ENCODE peak calls at places on chromosome 19, in six cellular contexts. G is fibroblast of lung, C is neuronal stem cell, F is psoas muscle, I is hepatocyte, X is PC-3. L is an unnamed sample. For H3K36me3, the result is how much of the 10 kb centered on the place peaks cover.

GRCh38 chr19:35446194-35446593 is 1.9 kb upstream of the FFAR2 start:
- DNase-seq in G (no peak), C (no peak), F (no peak), I (no peak), X (no peak), L (no peak)

GRCh38 chr19:8004723-8005513 is 523 bp downstream of the ELAVL1 start:
- DNase-seq in G (peak), C (no peak), F (no peak), I (peak), X (peak), L (no peak)

GRCh38 chr19:28022506-28022905 is 1190.4 kb downstream of the UQCRFS1 start:
- DNase-seq in G (no peak), C (no peak), F (no peak), I (no peak), X (no peak), L (no peak)

GRCh38 chr19:34254552-34255432 is at the start of gene GARRE1:
- DNase-seq in G (peak), C (peak), F (peak), I (peak), X (no peak), L (peak)

GRCh38 chr19:34313188-34313587 is 51.8 kb upstream of the GPI start:
- DNase-seq in G (peak), C (no peak), F (no peak), I (peak), X (peak), L (no peak)

GRCh38 chr19:2780284-2780683 is 2.8 kb downstream of the SGTA start:
- DNase-seq in G (no peak), C (no peak), F (no peak), I (no peak), X (no peak), L (no peak)

GRCh38 chr19:7533281-7533819 is 2.2 kb upstream of the PNPLA6 start:
- DNase-seq in G (peak), C (no peak), F (peak), I (no peak), X (no peak), L (peak)

GRCh38 chr19:44987148-44987675 is 14.1 kb upstream of the RELB start:
- DNase-seq in G (no peak), C (no peak), F (no peak), I (no peak), X (no peak), L (no peak)

GRCh38 chr19:51784922-51785690 is 9.9 kb upstream of the FPR3 start:
- DNase-seq in G (peak), C (no peak), F (peak), I (no peak), X (peak), L (no peak)

GRCh38 chr19:57887195-57887941 is 1.5 kb downstream of the ZNF814 start:
- DNase-seq in G (peak), C (peak), F (no peak), I (peak), X (no peak), L (peak)

GRCh38 chr19:39474139-39474620 is 6.5 kb upstream of the TIMM50 start:
- DNase-seq in G (peak), C (peak), F (peak), I (peak), X (peak), L (peak)

GRCh38 chr19:12194827-12195500 is 32.1 kb downstream of the ZNF136 start:
- DNase-seq in G (peak), C (peak), F (peak), I (no peak), X (no peak), L (no peak)

GRCh38 chr19:4730740-4731171 is 7.1 kb upstream of the DPP9 start:
- DNase-seq in G (no peak), C (no peak), F (no peak), I (no peak), X (peak), L (peak)

GRCh38 chr19:48303866-48304265 is 21.5 kb upstream of the EMP3 start:
- DNase-seq in G (no peak), C (no peak), F (no peak), I (no peak), X (no peak), L (no peak)

GRCh38 chr19:3366104-3366760 is at the start of gene NFIC:
- DNase-seq in G (peak), C (no peak), F (peak), I (peak), X (peak), L (peak)

GRCh38 chr19:17333611-17334413 is 843 bp downstream of the ANO8 start:
- DNase-seq in G (peak), C (no peak), F (no peak), I (peak), X (peak), L (peak)

GRCh38 chr19:19345970-19346369 is 25.3 kb downstream of the MAU2 start:
- DNase-seq in G (no peak), C (no peak), F (no peak), I (no peak), X (no peak), L (no peak)
- H3K36me3 ChIP-seq in G (under half), C (half or more), F (half or more), I (under half), X (under half), L (under half)

DNA sequence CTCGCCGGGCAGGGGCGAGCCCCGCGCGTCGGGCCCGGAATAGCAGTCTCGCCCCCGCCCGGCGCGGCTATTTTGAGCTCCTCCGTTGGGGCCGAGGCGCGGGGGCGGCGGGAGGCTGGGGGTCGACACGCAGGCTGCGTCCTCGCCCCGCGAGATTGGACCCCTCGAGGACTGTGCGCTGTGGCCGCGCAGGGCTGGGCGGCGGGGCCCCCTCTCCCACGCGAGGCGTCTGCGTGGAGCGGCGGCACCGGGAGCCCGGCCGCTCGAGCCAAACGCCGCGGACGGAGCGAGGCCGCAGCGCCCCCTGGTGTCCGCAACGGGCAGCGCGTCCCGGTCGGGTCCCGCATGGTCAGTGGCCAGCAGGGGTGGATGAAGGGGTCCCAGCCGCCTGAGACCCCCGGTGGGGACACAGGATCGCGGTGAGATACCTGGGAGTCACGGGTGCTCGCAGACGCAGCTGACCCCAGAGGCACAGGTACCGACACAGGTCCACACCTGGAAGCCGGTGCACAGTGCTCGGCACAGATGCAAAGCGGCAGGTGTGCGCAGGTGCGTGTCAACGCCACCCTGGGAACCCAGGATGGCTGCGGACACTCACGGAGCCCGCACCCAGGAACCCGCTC is 2.2 kb upstream of the CIRBP start:
- DNase-seq in G (no peak), C (no peak), F (peak), I (peak), X (peak), L (peak)
- H3K36me3 ChIP-seq in G (under half), C (under half), F (under half), I (under half), X (under half), L (under half)

DNA sequence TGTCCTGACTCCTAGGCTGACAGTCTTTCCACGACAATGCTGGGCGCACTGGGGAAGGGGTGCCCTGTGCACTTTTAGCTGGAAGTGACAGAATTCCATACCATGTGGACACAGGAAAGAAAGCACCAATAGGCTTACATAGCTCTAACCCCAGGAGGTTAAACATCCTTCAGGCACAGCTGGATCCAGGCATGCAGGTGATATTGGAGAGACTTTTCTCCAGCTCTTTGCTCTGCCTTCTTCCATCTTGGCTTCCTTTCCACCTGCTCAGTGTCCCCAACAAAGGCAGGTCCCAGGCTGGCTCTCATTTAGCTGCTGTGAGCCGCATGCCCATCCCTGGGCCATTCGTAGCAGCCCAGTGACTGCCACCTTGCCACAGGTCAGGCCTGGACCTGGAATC is 61.1 kb upstream of the LDLR start:
- DNase-seq in G (no peak), C (no peak), F (no peak), I (no peak), X (no peak), L (no peak)
- H3K36me3 ChIP-seq in G (under half), C (half or more), F (half or more), I (under half), X (half or more), L (half or more)

GRCh38 chr19:47161876-47162489 is 31.3 kb downstream of the SAE1 start:
- DNase-seq in G (no peak), C (no peak), F (no peak), I (no peak), X (no peak), L (no peak)

GRCh38 chr19:47156861-47157454 is 26.3 kb downstream of the SAE1 start:
- DNase-seq in G (peak), C (no peak), F (no peak), I (no peak), X (no peak), L (no peak)

GRCh38 chr19:47157455-47158321 is 27.1 kb downstream of the SAE1 start:
- DNase-seq in G (peak), C (peak), F (peak), I (peak), X (peak), L (peak)

GRCh38 chr19:47158367-47158791 is 27.7 kb downstream of the SAE1 start:
- DNase-seq in G (no peak), C (no peak), F (no peak), I (no peak), X (no peak), L (no peak)

GRCh38 chr19:47158879-47159509 is 28.4 kb downstream of the SAE1 start:
- DNase-seq in G (peak), C (no peak), F (no peak), I (no peak), X (no peak), L (no peak)
- H3K36me3 ChIP-seq in G (under half), C (under half), F (under half), I (under half), X (under half), L (half or more)

L was measured in endodermal cell.